ENCODE peak calls at places on chromosomes 16 and 17, in six cellular contexts. One of them, this sample, is unnamed.

GRCh38 chr17:20948984-20949777 is 93.6 kb downstream of the USP22 start:
- DNase-seq in PC-3: no peak
- DNase-seq in SK-N-SH: no peak
- DNase-seq in HL-60: no peak
- DNase-seq in uterus: no peak
- DNase-seq in H1: no peak
- DNase-seq in this sample: no peak

GRCh38 chr16:67101301-67101675 is 8.5 kb upstream of the PHAF1 start:
- DNase-seq in PC-3: no peak
- DNase-seq in H1: no peak
- DNase-seq in uterus: no peak
- DNase-seq in HL-60: no peak
- DNase-seq in SK-N-SH: no peak
- DNase-seq in this sample: no peak

GRCh38 chr16:1645914-1646525 is 32.1 kb upstream of the JPT2 start:
- DNase-seq in uterus: no peak
- DNase-seq in H1: no peak
- DNase-seq in PC-3: peak
- DNase-seq in HL-60: peak
- DNase-seq in SK-N-SH: no peak
- DNase-seq in this sample: no peak

GRCh38 chr17:81030726-81031570 is 4.0 kb upstream of the BAIAP2 start:
- DNase-seq in SK-N-SH: no peak
- DNase-seq in PC-3: no peak
- DNase-seq in HL-60: no peak
- DNase-seq in uterus: no peak
- DNase-seq in H1: no peak
- DNase-seq in this sample: peak

GRCh38 chr16:89363621-89364393 is 126.6 kb downstream of the ANKRD11 start:
- DNase-seq in PC-3: peak
- DNase-seq in uterus: no peak
- DNase-seq in SK-N-SH: peak
- DNase-seq in H1: no peak
- DNase-seq in HL-60: no peak
- DNase-seq in this sample: no peak

GRCh38 chr16:30528799-30529457 is 2.6 kb upstream of the ZNF768 start:
- DNase-seq in PC-3: no peak
- DNase-seq in SK-N-SH: no peak
- DNase-seq in HL-60: no peak
- DNase-seq in uterus: no peak
- DNase-seq in H1: no peak
- DNase-seq in this sample: peak

GRCh38 chr17:45428954-45429337 is 3.7 kb downstream of the ARHGAP27 start:
- DNase-seq in SK-N-SH: no peak
- DNase-seq in uterus: no peak
- DNase-seq in H1: no peak
- DNase-seq in HL-60: peak
- DNase-seq in PC-3: no peak
- DNase-seq in this sample: no peak

GRCh38 chr16:26475579-26475978 is 591.1 kb upstream of the C16orf82 start:
- DNase-seq in PC-3: no peak
- DNase-seq in H1: no peak
- DNase-seq in SK-N-SH: no peak
- DNase-seq in uterus: no peak
- DNase-seq in HL-60: no peak
- DNase-seq in this sample: no peak

GRCh38 chr16:543301-544164 is 16.0 kb downstream of the CAPN15 start:
- DNase-seq in SK-N-SH: peak
- DNase-seq in HL-60: no peak
- DNase-seq in PC-3: no peak
- DNase-seq in uterus: no peak
- DNase-seq in H1: no peak
- DNase-seq in this sample: no peak

GRCh38 chr17:65564793-65565192 is 3.3 kb upstream of the AXIN2 start:
- DNase-seq in SK-N-SH: peak
- DNase-seq in uterus: peak
- DNase-seq in PC-3: no peak
- DNase-seq in HL-60: no peak
- DNase-seq in H1: no peak
- DNase-seq in this sample: no peak

GRCh38 chr16:35752773-35753558 is 2293.6 kb downstream of the TP53TG3F start:
- DNase-seq in SK-N-SH: no peak
- DNase-seq in PC-3: no peak
- DNase-seq in HL-60: no peak
- DNase-seq in H1: no peak
- DNase-seq in uterus: no peak
- DNase-seq in this sample: peak

GRCh38 chr16:57620316-57621231 is 7.9 kb upstream of the ADGRG1 start:
- DNase-seq in HL-60: no peak
- DNase-seq in uterus: peak
- DNase-seq in H1: no peak
- DNase-seq in PC-3: peak
- DNase-seq in SK-N-SH: no peak
- DNase-seq in this sample: no peak

GRCh38 chr17:59366040-59366757 is 34.7 kb downstream of the YPEL2 start:
- DNase-seq in SK-N-SH: no peak
- DNase-seq in HL-60: no peak
- DNase-seq in PC-3: peak
- DNase-seq in uterus: no peak
- DNase-seq in H1: peak
- DNase-seq in this sample: no peak

DNA sequence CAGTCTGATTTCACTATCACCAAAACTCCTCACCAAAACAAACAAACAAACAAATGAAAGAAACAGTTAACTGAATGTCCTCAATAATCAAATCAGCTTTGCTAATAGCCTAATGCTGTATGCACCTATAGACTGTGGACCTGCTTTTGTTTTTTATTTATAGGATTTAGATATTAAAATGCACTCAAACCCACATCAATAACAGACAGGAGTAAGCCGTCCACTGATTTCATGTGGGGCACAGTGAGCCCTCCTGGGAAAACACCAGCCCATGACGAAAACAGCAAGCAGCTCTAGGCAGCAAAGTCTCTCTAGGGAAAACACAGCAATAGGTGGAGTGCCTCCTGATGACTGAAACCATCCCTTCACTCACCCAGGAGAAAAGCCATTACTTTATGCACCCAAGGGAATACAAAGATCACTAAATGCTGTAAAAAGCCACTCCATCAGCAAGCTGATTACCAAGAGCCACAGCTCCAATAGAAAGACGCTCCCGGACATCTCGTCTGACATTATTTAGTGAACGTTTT is 47.8 kb downstream of the ANKFY1 start:
- DNase-seq in SK-N-SH: peak
- DNase-seq in H1: no peak
- DNase-seq in HL-60: no peak
- DNase-seq in uterus: no peak
- DNase-seq in PC-3: no peak
- DNase-seq in this sample: no peak
- TF ChIP-seq CTCF in SK-N-SH: no peak
- TF ChIP-seq CTCF in H1: no peak
- TF ChIP-seq CTCF in HL-60: no peak
- TF ChIP-seq CTCF in uterus: no peak
- TF ChIP-seq CTCF in PC-3: no peak
- TF ChIP-seq CTCF in this sample: no peak

GRCh38 chr16:68247932-68248331 is 2.8 kb downstream of the PLA2G15 start:
- DNase-seq in SK-N-SH: no peak
- DNase-seq in PC-3: no peak
- DNase-seq in H1: no peak
- DNase-seq in HL-60: no peak
- DNase-seq in uterus: no peak
- DNase-seq in this sample: no peak

GRCh38 chr16:68251812-68252211 is 6.6 kb downstream of the PLA2G15 start:
- DNase-seq in uterus: no peak
- DNase-seq in SK-N-SH: no peak
- DNase-seq in PC-3: no peak
- DNase-seq in HL-60: no peak
- DNase-seq in H1: no peak
- DNase-seq in this sample: no peak

GRCh38 chr16:68247400-68247799 is 2.2 kb downstream of the PLA2G15 start:
- DNase-seq in SK-N-SH: no peak
- DNase-seq in HL-60: no peak
- DNase-seq in PC-3: no peak
- DNase-seq in H1: no peak
- DNase-seq in uterus: no peak
- DNase-seq in this sample: no peak

GRCh38 chr16:68250951-68251350 is 5.8 kb downstream of the PLA2G15 start:
- DNase-seq in HL-60: no peak
- DNase-seq in H1: no peak
- DNase-seq in uterus: no peak
- DNase-seq in PC-3: no peak
- DNase-seq in SK-N-SH: no peak
- DNase-seq in this sample: no peak

GRCh38 chr16:68249361-68249760 is 4.2 kb downstream of the PLA2G15 start:
- DNase-seq in SK-N-SH: no peak
- DNase-seq in uterus: no peak
- DNase-seq in H1: no peak
- DNase-seq in PC-3: no peak
- DNase-seq in HL-60: no peak
- DNase-seq in this sample: no peak
- H3K27ac ChIP-seq in SK-N-SH: no peak
- H3K27ac ChIP-seq in uterus: no peak
- H3K27ac ChIP-seq in H1: no peak
- H3K27ac ChIP-seq in PC-3: no peak
- H3K27ac ChIP-seq in HL-60: no peak
- H3K27ac ChIP-seq in this sample: peak

GRCh38 chr17:75268931-75269330 is 2.1 kb downstream of the MIF4GD start:
- DNase-seq in uterus: no peak
- DNase-seq in H1: no peak
- DNase-seq in HL-60: peak
- DNase-seq in SK-N-SH: peak
- DNase-seq in PC-3: peak
- DNase-seq in this sample: no peak

GRCh38 chr17:75270966-75271232 is at the start of gene MIF4GD:
- DNase-seq in H1: no peak
- DNase-seq in HL-60: no peak
- DNase-seq in uterus: no peak
- DNase-seq in SK-N-SH: no peak
- DNase-seq in PC-3: no peak
- DNase-seq in this sample: no peak

GRCh38 chr17:75271233-75271954 is 363 bp upstream of the MIF4GD start:
- DNase-seq in PC-3: peak
- DNase-seq in uterus: peak
- DNase-seq in HL-60: peak
- DNase-seq in SK-N-SH: peak
- DNase-seq in H1: peak
- DNase-seq in this sample: peak

GRCh38 chr17:75271955-75272847 is 1.2 kb upstream of the MIF4GD start:
- DNase-seq in SK-N-SH: peak
- DNase-seq in PC-3: peak
- DNase-seq in H1: no peak
- DNase-seq in HL-60: no peak
- DNase-seq in uterus: peak
- DNase-seq in this sample: no peak

DNA sequence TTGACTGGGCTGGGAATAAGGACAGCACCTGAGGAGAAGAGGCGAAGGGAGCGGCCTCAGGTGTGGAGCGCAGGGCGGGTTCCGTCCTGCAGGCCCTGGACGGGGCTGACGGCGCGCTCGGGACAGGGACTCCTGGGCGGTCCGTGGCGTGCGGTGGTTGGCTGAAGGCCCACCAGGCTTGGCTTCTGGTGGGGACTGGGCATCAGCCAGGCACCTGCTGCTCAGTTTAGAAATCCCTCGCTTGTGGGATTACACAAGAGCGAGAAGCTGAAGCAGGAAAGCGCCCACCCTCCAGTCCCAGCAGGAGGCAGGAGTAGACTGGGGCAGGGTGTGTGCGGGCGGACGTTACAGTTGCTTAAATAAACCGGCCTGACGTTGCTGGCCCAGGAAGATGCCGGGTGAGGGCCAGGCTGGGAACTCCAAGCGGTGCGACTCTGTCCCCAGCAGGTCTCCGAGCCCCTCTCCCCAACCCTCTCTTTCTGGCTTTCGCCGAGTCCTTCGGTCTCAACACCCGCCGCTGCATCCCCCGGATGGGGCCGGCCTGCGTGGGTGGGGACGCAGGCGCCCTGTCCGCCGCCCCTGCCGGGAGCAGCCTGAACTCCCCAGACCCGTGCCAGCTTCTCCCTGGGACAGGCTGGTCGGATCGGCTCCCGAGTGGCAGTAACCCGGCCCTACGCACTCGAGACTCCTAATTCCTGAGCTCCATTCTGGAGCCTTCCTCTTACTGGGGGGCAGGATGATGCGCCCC is 639 bp downstream of the MIF4GD start:
- DNase-seq in PC-3: peak
- DNase-seq in uterus: peak
- DNase-seq in H1: peak
- DNase-seq in SK-N-SH: peak
- DNase-seq in HL-60: peak
- DNase-seq in this sample: peak
- TF ChIP-seq CTCF in PC-3: peak
- TF ChIP-seq CTCF in uterus: peak
- TF ChIP-seq CTCF in H1: no peak
- TF ChIP-seq CTCF in SK-N-SH: peak
- TF ChIP-seq CTCF in HL-60: peak
- TF ChIP-seq CTCF in this sample: no peak

GRCh38 chr16:20517149-20517548 is 59.0 kb downstream of the ACSM2B start:
- DNase-seq in HL-60: no peak
- DNase-seq in H1: no peak
- DNase-seq in PC-3: no peak
- DNase-seq in uterus: no peak
- DNase-seq in SK-N-SH: no peak
- DNase-seq in this sample: no peak

GRCh38 chr16:20515580-20516179 is 60.5 kb downstream of the ACSM2B start:
- DNase-seq in PC-3: no peak
- DNase-seq in uterus: no peak
- DNase-seq in HL-60: no peak
- DNase-seq in H1: no peak
- DNase-seq in SK-N-SH: no peak
- DNase-seq in this sample: no peak

GRCh38 chr16:20520103-20520502 is 56.1 kb downstream of the ACSM2B start:
- DNase-seq in SK-N-SH: no peak
- DNase-seq in HL-60: no peak
- DNase-seq in uterus: no peak
- DNase-seq in PC-3: no peak
- DNase-seq in H1: no peak
- DNase-seq in this sample: no peak

GRCh38 chr16:20519231-20519630 is 56.9 kb downstream of the ACSM2B start:
- DNase-seq in SK-N-SH: no peak
- DNase-seq in HL-60: no peak
- DNase-seq in uterus: no peak
- DNase-seq in H1: no peak
- DNase-seq in PC-3: no peak
- DNase-seq in this sample: no peak
- H3K27ac ChIP-seq in SK-N-SH: no peak
- H3K27ac ChIP-seq in HL-60: no peak
- H3K27ac ChIP-seq in uterus: no peak
- H3K27ac ChIP-seq in H1: no peak
- H3K27ac ChIP-seq in PC-3: no peak
- H3K27ac ChIP-seq in this sample: no peak

DNA sequence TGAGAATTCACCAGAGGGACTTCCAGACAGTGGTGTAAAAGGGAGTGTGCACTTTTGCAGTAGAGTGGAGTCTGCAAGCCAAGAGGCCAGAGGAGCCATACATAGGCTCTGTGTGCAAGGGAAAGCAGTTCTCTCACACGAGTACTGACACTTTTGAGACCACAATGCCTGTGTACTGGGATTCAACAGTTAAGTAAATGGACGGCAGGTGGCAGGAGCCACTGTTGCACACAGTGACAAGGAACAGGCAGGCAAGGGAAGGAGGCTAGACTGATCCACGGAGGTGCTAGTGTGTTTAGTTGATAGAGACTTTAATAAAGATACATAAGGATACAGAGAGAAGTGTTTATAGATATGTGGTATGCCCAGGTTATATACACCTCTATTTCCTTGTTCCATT is 67.0 kb downstream of the MPRIP start:
- DNase-seq in PC-3: no peak
- DNase-seq in H1: no peak
- DNase-seq in uterus: no peak
- DNase-seq in SK-N-SH: no peak
- DNase-seq in HL-60: no peak
- DNase-seq in this sample: no peak
- TF ChIP-seq CTCF in PC-3: no peak
- TF ChIP-seq CTCF in H1: no peak
- TF ChIP-seq CTCF in uterus: no peak
- TF ChIP-seq CTCF in SK-N-SH: no peak
- TF ChIP-seq CTCF in HL-60: no peak
- TF ChIP-seq CTCF in this sample: no peak

This sample was measured in coronary artery.